ENCODE peak calls at places on chromosomes 12 and 14, in nine cellular contexts. Z is GM23248, Y is OCI-LY7, I is GM23338, O is MM.1S, R is PC-3, N is HCT116, Q is hepatocyte, F is SK-N-SH. X is an unnamed sample.
A peak's percentile ranks its signal among the peaks of the same experiment; 100 is the strongest.

GRCh38 chr14:27392153-27392552 is 794.3 kb upstream of the NOVA1 start:
- DNase-seq in Z (peak; percentile 0), Y (no peak), I (no peak), O (no peak), R (peak; percentile 50), N (no peak), Q (no peak), F (no peak), X (no peak)

GRCh38 chr12:31773223-31773750 is 44.5 kb upstream of the AMN1 start:
- DNase-seq in Z (no peak), Y (peak; percentile 15), I (no peak), O (no peak), R (no peak), N (no peak), Q (peak; percentile 59), F (peak; percentile 30), X (no peak)

GRCh38 chr12:75526655-75527511 is 15.5 kb upstream of the KRR1 start:
- DNase-seq in Z (peak; percentile 72), Y (peak; percentile 86), I (peak; percentile 61), O (peak; percentile 78), R (peak; percentile 75), N (peak; percentile 40), Q (peak; percentile 57), F (peak; percentile 51), X (peak; percentile 55)

GRCh38 chr12:131862600-131862993 is 31.8 kb upstream of the ULK1 start:
- DNase-seq in Z (no peak), Y (no peak), I (no peak), O (no peak), R (no peak), N (no peak), Q (no peak), F (peak; percentile 37), X (no peak)

GRCh38 chr14:72952171-72952570 is 25.9 kb downstream of the DCAF4 start:
- DNase-seq in Z (no peak), Y (no peak), I (no peak), O (no peak), R (no peak), N (no peak), Q (no peak), F (no peak), X (no peak)

GRCh38 chr14:75452324-75452723 is 24.5 kb downstream of the JDP2 start:
- DNase-seq in Z (no peak), Y (no peak), I (no peak), O (no peak), R (no peak), N (no peak), Q (no peak), F (no peak), X (no peak)

GRCh38 chr12:31591308-31591901 is 469 bp upstream of the DENND5B start:
- DNase-seq in Z (peak; percentile 43), Y (peak; percentile 59), I (peak; percentile 32), O (no peak), R (peak; percentile 3), N (no peak), Q (peak; percentile 57), F (peak; percentile 73), X (peak; percentile 36)

GRCh38 chr12:83388551-83388950 is 701.8 kb downstream of the TMTC2 start:
- DNase-seq in Z (no peak), Y (no peak), I (no peak), O (no peak), R (no peak), N (no peak), Q (no peak), F (no peak), X (no peak)

GRCh38 chr12:125100551-125101434 is 35.6 kb downstream of the AACS start:
- DNase-seq in Z (no peak), Y (no peak), I (no peak), O (no peak), R (no peak), N (no peak), Q (no peak), F (no peak), X (peak; percentile 16)

GRCh38 chr12:34244608-34245007 is 222.3 kb downstream of the ALG10 start:
- DNase-seq in Z (no peak), Y (no peak), I (no peak), O (no peak), R (peak; percentile 40), N (no peak), Q (no peak), F (no peak), X (no peak)

GRCh38 chr12:46774011-46774633 is 51.7 kb downstream of the SLC38A4 start:
- DNase-seq in Z (peak; percentile 50), Y (no peak), I (no peak), O (no peak), R (peak; percentile 65), N (no peak), Q (no peak), F (no peak), X (no peak)

GRCh38 chr12:15757553-15758255 is 31.5 kb downstream of the EPS8 start:
- DNase-seq in Z (peak; percentile 98), Y (no peak), I (no peak), O (no peak), R (peak; percentile 85), N (peak; percentile 84), Q (peak; percentile 60), F (no peak), X (no peak)

GRCh38 chr12:73361156-73361866 is 1089.1 kb downstream of the TRHDE start:
- DNase-seq in Z (no peak), Y (no peak), I (peak; percentile 12), O (no peak), R (no peak), N (no peak), Q (no peak), F (no peak), X (no peak)

GRCh38 chr12:93237235-93237915 is 140.3 kb upstream of the NUDT4 start:
- DNase-seq in Z (no peak), Y (no peak), I (no peak), O (no peak), R (no peak), N (no peak), Q (no peak), F (no peak), X (no peak)

GRCh38 chr12:112822056-112822455 is 30.5 kb downstream of the RPH3A start:
- DNase-seq in Z (no peak), Y (no peak), I (peak; percentile 30), O (no peak), R (no peak), N (no peak), Q (no peak), F (peak; percentile 67), X (no peak)

GRCh38 chr14:102971314-102971713 is 48.9 kb downstream of the AMN start:
- DNase-seq in Z (no peak), Y (no peak), I (no peak), O (no peak), R (no peak), N (no peak), Q (no peak), F (no peak), X (no peak)
- H3K4me3 ChIP-seq in Z (no peak overlapping the region), Y (no peak overlapping the region), I (no peak overlapping the region), O (no peak overlapping the region), R (no peak overlapping the region), N (no peak overlapping the region), Q (no peak overlapping the region), F (no peak overlapping the region), X (no peak overlapping the region)

GRCh38 chr14:81164167-81164774 is 56.5 kb downstream of the GTF2A1 start:
- DNase-seq in Z (peak; percentile 75), Y (peak; percentile 75), I (peak; percentile 92), O (peak; percentile 49), R (peak; percentile 89), N (peak; percentile 83), Q (peak; percentile 73), F (peak; percentile 46), X (peak; percentile 78)

GRCh38 chr14:81161749-81162148 is 59.0 kb downstream of the GTF2A1 start:
- DNase-seq in Z (no peak), Y (no peak), I (no peak), O (no peak), R (no peak), N (no peak), Q (no peak), F (no peak), X (no peak)

GRCh38 chr14:81161088-81161487 is 59.7 kb downstream of the GTF2A1 start:
- DNase-seq in Z (no peak), Y (no peak), I (no peak), O (no peak), R (no peak), N (no peak), Q (no peak), F (no peak), X (no peak)

GRCh38 chr14:81165188-81165587 is 55.6 kb downstream of the GTF2A1 start:
- DNase-seq in Z (no peak), Y (peak; percentile 8), I (no peak), O (no peak), R (no peak), N (no peak), Q (peak; percentile 33), F (no peak), X (no peak)

GRCh38 chr14:81162941-81163340 is 57.8 kb downstream of the GTF2A1 start:
- DNase-seq in Z (peak; percentile 34), Y (peak; percentile 12), I (no peak), O (no peak), R (peak; percentile 21), N (peak; percentile 23), Q (no peak), F (no peak), X (no peak)
- H2AFZ ChIP-seq in Z (no peak overlapping the region), Y (no peak overlapping the region), I (no peak overlapping the region), O (no peak overlapping the region), R (no peak overlapping the region), N (no peak overlapping the region), Q (no peak overlapping the region), F (no peak overlapping the region), X (no peak overlapping the region)

GRCh38 chr14:56528927-56529326 is 50.7 kb upstream of the TMEM260 start:
- DNase-seq in Z (no peak), Y (no peak), I (peak; percentile 35), O (no peak), R (no peak), N (no peak), Q (no peak), F (no peak), X (no peak)
- TF ChIP-seq EZH2phosphoT487 in Z (no peak), Y (no peak), I (no peak), O (no peak), R (no peak), N (no peak), Q (no peak), F (no peak), X (no peak)

GRCh38 chr12:49645151-49646039 is 22.0 kb downstream of the PRPF40B start:
- DNase-seq in Z (no peak), Y (no peak), I (no peak), O (no peak), R (no peak), N (no peak), Q (no peak), F (no peak), X (no peak)

GRCh38 chr12:49644620-49644994 is 21.2 kb downstream of the PRPF40B start:
- DNase-seq in Z (peak; percentile 85), Y (peak; percentile 88), I (peak; percentile 85), O (peak; percentile 64), R (peak; percentile 79), N (peak; percentile 21), Q (peak; percentile 86), F (peak; percentile 91), X (peak; percentile 85)

GRCh38 chr12:49642370-49642802 is 19.0 kb downstream of the PRPF40B start:
- DNase-seq in Z (no peak), Y (no peak), I (no peak), O (no peak), R (peak; percentile 42), N (no peak), Q (peak; percentile 52), F (no peak), X (no peak)

GRCh38 chr12:49643135-49643534 is 19.8 kb downstream of the PRPF40B start:
- DNase-seq in Z (no peak), Y (no peak), I (no peak), O (no peak), R (no peak), N (no peak), Q (no peak), F (no peak), X (no peak)

GRCh38 chr12:49643961-49644619 is 20.7 kb downstream of the PRPF40B start:
- DNase-seq in Z (no peak), Y (no peak), I (no peak), O (no peak), R (no peak), N (no peak), Q (no peak), F (no peak), X (no peak)
- H3K4me3 ChIP-seq in Z (no peak overlapping the region), Y (no peak overlapping the region), I (no peak overlapping the region), O (no peak overlapping the region), R (no peak overlapping the region), N (no peak overlapping the region), Q (no peak overlapping the region), F (no peak overlapping the region), X (no peak overlapping the region)